ENCODE peak calls at places on chromosomes 16 and 17, in five cellular contexts. One of them, this sample, is unnamed.

GRCh38 chr16:55285586-55285985 is 38.4 kb upstream of the IRX6 start:
- DNase-seq in K562: no peak
- DNase-seq in A549: no peak
- DNase-seq in GM12878: no peak
- DNase-seq in HepG2: no peak
- DNase-seq in this sample: no peak

GRCh38 chr17:48374650-48375230 is 55.3 kb downstream of the SKAP1 start:
- DNase-seq in K562: peak
- DNase-seq in A549: peak
- DNase-seq in GM12878: no peak
- DNase-seq in HepG2: peak
- DNase-seq in this sample: no peak

GRCh38 chr16:84832488-84833141 is 12.8 kb downstream of the CRISPLD2 start:
- DNase-seq in K562: no peak
- DNase-seq in A549: no peak
- DNase-seq in GM12878: no peak
- DNase-seq in HepG2: no peak
- DNase-seq in this sample: peak

GRCh38 chr16:3155181-3155580 is 20.4 kb downstream of the ZNF213 start:
- DNase-seq in K562: no peak
- DNase-seq in A549: no peak
- DNase-seq in GM12878: no peak
- DNase-seq in HepG2: no peak
- DNase-seq in this sample: no peak

GRCh38 chr17:46962374-46962790 is 16.7 kb downstream of the RPRML start:
- DNase-seq in K562: no peak
- DNase-seq in A549: no peak
- DNase-seq in GM12878: no peak
- DNase-seq in HepG2: no peak
- DNase-seq in this sample: peak

GRCh38 chr17:14058051-14058450 is 11.3 kb upstream of the COX10 start:
- DNase-seq in K562: no peak
- DNase-seq in A549: no peak
- DNase-seq in GM12878: no peak
- DNase-seq in HepG2: no peak
- DNase-seq in this sample: peak

GRCh38 chr17:44001461-44001920 is 2.9 kb upstream of the NAGS start:
- DNase-seq in K562: no peak
- DNase-seq in A549: no peak
- DNase-seq in GM12878: no peak
- DNase-seq in HepG2: peak
- DNase-seq in this sample: no peak

GRCh38 chr17:20191066-20191465 is 181.9 kb downstream of the SPECC1 start:
- DNase-seq in K562: no peak
- DNase-seq in A549: no peak
- DNase-seq in GM12878: no peak
- DNase-seq in HepG2: no peak
- DNase-seq in this sample: peak

GRCh38 chr17:21201302-21201602 is 12.7 kb downstream of the TMEM11 start:
- DNase-seq in K562: no peak
- DNase-seq in A549: no peak
- DNase-seq in GM12878: no peak
- DNase-seq in HepG2: no peak
- DNase-seq in this sample: no peak

GRCh38 chr16:1909661-1910231 is 8.5 kb downstream of the HS3ST6 start:
- DNase-seq in K562: no peak
- DNase-seq in A549: no peak
- DNase-seq in GM12878: no peak
- DNase-seq in HepG2: no peak
- DNase-seq in this sample: no peak

GRCh38 chr16:76946879-76947278 is 244.1 kb upstream of the MON1B start:
- DNase-seq in K562: peak
- DNase-seq in A549: peak
- DNase-seq in GM12878: no peak
- DNase-seq in HepG2: peak
- DNase-seq in this sample: peak

GRCh38 chr17:78779848-78780247 is 2.2 kb downstream of the CYTH1 start:
- DNase-seq in K562: no peak
- DNase-seq in A549: no peak
- DNase-seq in GM12878: no peak
- DNase-seq in HepG2: no peak
- DNase-seq in this sample: no peak

GRCh38 chr16:81623365-81624102 is 155.6 kb upstream of the PLCG2 start:
- DNase-seq in K562: peak
- DNase-seq in A549: peak
- DNase-seq in GM12878: peak
- DNase-seq in HepG2: peak
- DNase-seq in this sample: peak

GRCh38 chr16:73019456-73020362 is 28.2 kb downstream of the ZFHX3 start:
- DNase-seq in K562: peak
- DNase-seq in A549: peak
- DNase-seq in GM12878: no peak
- DNase-seq in HepG2: no peak
- DNase-seq in this sample: peak

GRCh38 chr17:53627511-53627910 is 195.2 kb upstream of the KIF2B start:
- DNase-seq in K562: no peak
- DNase-seq in A549: peak
- DNase-seq in GM12878: no peak
- DNase-seq in HepG2: no peak
- DNase-seq in this sample: peak

GRCh38 chr17:28545787-28546415 is 6.5 kb downstream of the UNC119 start:
- DNase-seq in K562: no peak
- DNase-seq in A549: no peak
- DNase-seq in GM12878: no peak
- DNase-seq in HepG2: no peak
- DNase-seq in this sample: no peak

GRCh38 chr16:14375132-14375491 is 254.9 kb downstream of the PARN start:
- DNase-seq in K562: no peak
- DNase-seq in A549: no peak
- DNase-seq in GM12878: no peak
- DNase-seq in HepG2: no peak
- DNase-seq in this sample: peak

GRCh38 chr17:80242505-80242904 is 18.1 kb upstream of the RNF213 start:
- DNase-seq in K562: no peak
- DNase-seq in A549: no peak
- DNase-seq in GM12878: no peak
- DNase-seq in HepG2: no peak
- DNase-seq in this sample: no peak

GRCh38 chr16:73058221-73058615 is 10.3 kb upstream of the ZFHX3 start:
- DNase-seq in K562: peak
- DNase-seq in A549: no peak
- DNase-seq in GM12878: no peak
- DNase-seq in HepG2: no peak
- DNase-seq in this sample: no peak

GRCh38 chr16:60485877-60486489 is 1550.3 kb downstream of the CDH8 start:
- DNase-seq in K562: no peak
- DNase-seq in A549: no peak
- DNase-seq in GM12878: no peak
- DNase-seq in HepG2: no peak
- DNase-seq in this sample: no peak

GRCh38 chr16:774086-775001 is 13.8 kb downstream of the MSLN start:
- DNase-seq in K562: no peak
- DNase-seq in A549: no peak
- DNase-seq in GM12878: no peak
- DNase-seq in HepG2: no peak
- DNase-seq in this sample: no peak

GRCh38 chr16:5504028-5504758 is 406.6 kb upstream of the EEF2KMT start:
- DNase-seq in K562: no peak
- DNase-seq in A549: no peak
- DNase-seq in GM12878: no peak
- DNase-seq in HepG2: no peak
- DNase-seq in this sample: no peak

GRCh38 chr17:81309140-81309858 is 14.2 kb upstream of the SLC38A10 start:
- DNase-seq in K562: peak
- DNase-seq in A549: peak
- DNase-seq in GM12878: no peak
- DNase-seq in HepG2: peak
- DNase-seq in this sample: peak

GRCh38 chr16:81429045-81429521 is 15.5 kb upstream of the CMIP start:
- DNase-seq in K562: peak
- DNase-seq in A549: peak
- DNase-seq in GM12878: no peak
- DNase-seq in HepG2: peak
- DNase-seq in this sample: peak

GRCh38 chr17:18015603-18016002 is 23.4 kb downstream of the ATPAF2 start:
- DNase-seq in K562: no peak
- DNase-seq in A549: no peak
- DNase-seq in GM12878: no peak
- DNase-seq in HepG2: no peak
- DNase-seq in this sample: no peak

GRCh38 chr17:3911271-3912053 is 4.8 kb downstream of the P2RX1 start:
- DNase-seq in K562: no peak
- DNase-seq in A549: no peak
- DNase-seq in GM12878: peak
- DNase-seq in HepG2: no peak
- DNase-seq in this sample: no peak

GRCh38 chr17:31274252-31274651 is 22.8 kb downstream of the OMG start:
- DNase-seq in K562: no peak
- DNase-seq in A549: peak
- DNase-seq in GM12878: no peak
- DNase-seq in HepG2: peak
- DNase-seq in this sample: peak

GRCh38 chr17:62652251-62653001 is 25.0 kb downstream of the MRC2 start:
- DNase-seq in K562: no peak
- DNase-seq in A549: no peak
- DNase-seq in GM12878: no peak
- DNase-seq in HepG2: no peak
- DNase-seq in this sample: peak

GRCh38 chr17:19244796-19245195 is 7.6 kb downstream of the EPN2 start:
- DNase-seq in K562: no peak
- DNase-seq in A549: no peak
- DNase-seq in GM12878: no peak
- DNase-seq in HepG2: no peak
- DNase-seq in this sample: no peak

GRCh38 chr16:17305694-17306093 is 165.1 kb downstream of the XYLT1 start:
- DNase-seq in K562: no peak
- DNase-seq in A549: no peak
- DNase-seq in GM12878: peak
- DNase-seq in HepG2: no peak
- DNase-seq in this sample: no peak

GRCh38 chr17:28811594-28812135 is 30.9 kb downstream of the FAM222B start:
- DNase-seq in K562: peak
- DNase-seq in A549: peak
- DNase-seq in GM12878: no peak
- DNase-seq in HepG2: peak
- DNase-seq in this sample: peak

GRCh38 chr17:81672504-81672903 is 6.0 kb downstream of the CCDC137 start:
- DNase-seq in K562: no peak
- DNase-seq in A549: no peak
- DNase-seq in GM12878: no peak
- DNase-seq in HepG2: no peak
- DNase-seq in this sample: no peak

GRCh38 chr17:55272711-55273578 is 8.2 kb downstream of the HLF start:
- DNase-seq in K562: no peak
- DNase-seq in A549: no peak
- DNase-seq in GM12878: no peak
- DNase-seq in HepG2: no peak
- DNase-seq in this sample: no peak
- TF ChIP-seq BHLHE40 in K562: no peak
- TF ChIP-seq BHLHE40 in A549: no peak
- TF ChIP-seq BHLHE40 in GM12878: no peak
- TF ChIP-seq BHLHE40 in HepG2: no peak
- TF ChIP-seq BHLHE40 in this sample: no peak

DNA sequence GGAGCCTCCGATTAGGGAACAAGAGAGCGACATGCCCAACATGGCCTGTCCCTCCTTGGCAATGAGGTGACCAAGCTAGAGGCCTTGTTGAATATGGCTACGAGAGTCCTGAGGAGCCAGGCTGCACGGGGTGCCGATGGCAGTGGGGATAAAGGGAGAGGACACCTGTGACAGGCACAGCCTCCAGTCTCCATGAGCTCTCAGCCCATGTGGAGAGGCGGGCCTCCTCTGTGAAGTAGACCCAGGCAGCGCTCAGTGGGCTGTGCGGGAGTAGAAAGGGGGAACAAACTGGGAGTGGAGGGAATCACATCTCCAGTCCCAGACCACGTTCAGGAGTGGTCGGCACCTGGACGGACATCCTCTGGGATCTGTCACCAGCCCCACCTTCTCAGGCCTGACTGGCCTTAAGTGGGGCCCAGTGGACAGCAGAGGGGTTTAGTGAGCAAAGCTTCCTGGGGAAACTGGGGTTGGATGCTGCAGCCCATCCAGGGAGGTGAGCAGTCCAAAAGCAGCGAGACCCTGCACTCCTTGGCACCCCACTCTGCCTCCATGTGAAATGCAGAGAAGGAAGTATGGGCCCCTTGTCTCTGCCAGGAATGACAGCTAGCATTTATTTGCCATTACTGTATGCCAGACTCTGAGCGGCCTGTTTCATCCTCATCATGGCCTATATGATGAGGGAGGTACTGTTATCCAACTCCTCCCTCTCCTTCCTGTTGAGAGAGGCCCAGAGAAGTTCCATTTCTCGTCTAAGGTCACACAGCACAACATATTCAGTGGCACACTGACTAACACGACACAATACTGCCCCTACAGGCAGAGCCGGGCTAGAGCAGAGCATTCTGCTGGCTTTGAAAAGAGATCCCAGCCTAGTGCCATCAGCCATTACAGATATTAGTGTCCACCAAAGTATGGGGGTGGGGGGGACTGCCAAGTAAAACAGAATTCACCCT is 4.5 kb upstream of the TMEM92 start:
- DNase-seq in K562: peak
- DNase-seq in A549: peak
- DNase-seq in GM12878: peak
- DNase-seq in HepG2: peak
- DNase-seq in this sample: peak
- TF ChIP-seq CEBPB in K562: no peak
- TF ChIP-seq CEBPB in A549: no peak
- TF ChIP-seq CEBPB in GM12878: no peak
- TF ChIP-seq CEBPB in HepG2: no peak
- TF ChIP-seq CEBPB in this sample: no peak

GRCh38 chr17:2172447-2172938 is 117.6 kb downstream of the HIC1 start:
- DNase-seq in K562: no peak
- DNase-seq in A549: peak
- DNase-seq in GM12878: no peak
- DNase-seq in HepG2: no peak
- DNase-seq in this sample: peak
- TF ChIP-seq BHLHE40 in K562: no peak
- TF ChIP-seq BHLHE40 in A549: no peak
- TF ChIP-seq BHLHE40 in GM12878: no peak
- TF ChIP-seq BHLHE40 in HepG2: no peak
- TF ChIP-seq BHLHE40 in this sample: no peak

GRCh38 chr16:71895679-71896385 is 501 bp downstream of the IST1 start:
- DNase-seq in K562: peak
- DNase-seq in A549: peak
- DNase-seq in GM12878: no peak
- DNase-seq in HepG2: no peak
- DNase-seq in this sample: peak
- TF ChIP-seq CEBPB in K562: no peak
- TF ChIP-seq CEBPB in A549: no peak
- TF ChIP-seq CEBPB in GM12878: no peak
- TF ChIP-seq CEBPB in HepG2: no peak
- TF ChIP-seq CEBPB in this sample: no peak

DNA sequence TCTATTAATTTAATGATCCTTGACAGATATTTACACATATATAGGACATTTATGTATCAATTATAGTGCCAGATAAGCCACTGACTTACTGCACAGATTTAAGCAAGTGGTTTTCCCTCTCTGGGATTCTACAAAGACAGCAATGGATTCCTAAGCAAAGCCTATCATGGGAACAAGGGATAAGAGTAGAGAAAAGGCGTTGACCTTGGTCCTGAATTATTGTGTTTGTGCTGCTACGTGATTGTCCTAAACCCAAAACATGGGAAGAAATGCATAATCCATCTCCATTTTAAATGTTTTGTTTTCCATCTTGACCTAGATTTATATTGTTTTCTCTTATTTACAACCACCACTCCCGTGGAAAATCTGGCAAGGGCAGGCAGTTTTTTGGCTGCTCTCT is 14.0 kb downstream of the SLFN11 start:
- DNase-seq in K562: no peak
- DNase-seq in A549: no peak
- DNase-seq in GM12878: no peak
- DNase-seq in HepG2: no peak
- DNase-seq in this sample: no peak
- TF ChIP-seq BHLHE40 in K562: no peak
- TF ChIP-seq BHLHE40 in A549: no peak
- TF ChIP-seq BHLHE40 in GM12878: no peak
- TF ChIP-seq BHLHE40 in HepG2: no peak
- TF ChIP-seq BHLHE40 in this sample: no peak

This sample was measured in IMR-90.